ENCODE peak calls at places on chromosomes 12 and 14, in five cellular contexts. One of them, this sample, is unnamed.

GRCh38 chr14:51575225-51576111 is 76.2 kb upstream of the FRMD6 start:
- DNase-seq in upper lobe of left lung: no peak
- DNase-seq in ovary: no peak
- DNase-seq in HepG2: peak; percentile 60
- DNase-seq in IMR-90: peak; percentile 39
- DNase-seq in this sample: no peak

GRCh38 chr12:89333564-89334252 is 18.6 kb downstream of the DUSP6 start:
- DNase-seq in upper lobe of left lung: peak; percentile 67
- DNase-seq in IMR-90: no peak
- DNase-seq in ovary: no peak
- DNase-seq in HepG2: no peak
- DNase-seq in this sample: no peak

GRCh38 chr14:103679351-103679750 is 35.9 kb downstream of the XRCC3 start:
- DNase-seq in IMR-90: no peak
- DNase-seq in HepG2: peak; percentile 6
- DNase-seq in upper lobe of left lung: peak; percentile 70
- DNase-seq in ovary: no peak
- DNase-seq in this sample: peak; percentile 73

GRCh38 chr14:22556021-22556989 is 32.7 kb downstream of the DAD1 start:
- DNase-seq in IMR-90: peak; percentile 89
- DNase-seq in HepG2: no peak
- DNase-seq in upper lobe of left lung: peak; percentile 69
- DNase-seq in ovary: peak; percentile 23
- DNase-seq in this sample: peak; percentile 36

GRCh38 chr12:48998497-48999353 is 450 bp downstream of the DDN start:
- DNase-seq in ovary: no peak
- DNase-seq in HepG2: no peak
- DNase-seq in upper lobe of left lung: no peak
- DNase-seq in IMR-90: peak; percentile 30
- DNase-seq in this sample: no peak

GRCh38 chr12:113261847-113262470 is 40.7 kb downstream of the TPCN1 start:
- DNase-seq in IMR-90: peak; percentile 22
- DNase-seq in ovary: peak; percentile 8
- DNase-seq in HepG2: no peak
- DNase-seq in upper lobe of left lung: no peak
- DNase-seq in this sample: peak; percentile 51

GRCh38 chr12:121050725-121051124 is 11.7 kb upstream of the OASL start:
- DNase-seq in IMR-90: peak; percentile 6
- DNase-seq in HepG2: no peak
- DNase-seq in upper lobe of left lung: no peak
- DNase-seq in ovary: no peak
- DNase-seq in this sample: no peak

GRCh38 chr14:92538412-92539017 is 24.9 kb downstream of the RIN3 start:
- DNase-seq in ovary: no peak
- DNase-seq in IMR-90: no peak
- DNase-seq in HepG2: no peak
- DNase-seq in upper lobe of left lung: no peak
- DNase-seq in this sample: no peak

GRCh38 chr12:177980-178714 is 35.8 kb downstream of the SLC6A12 start:
- DNase-seq in ovary: no peak
- DNase-seq in HepG2: no peak
- DNase-seq in upper lobe of left lung: no peak
- DNase-seq in IMR-90: no peak
- DNase-seq in this sample: no peak

GRCh38 chr12:126389215-126389841 is 1324.1 kb downstream of the AACS start:
- DNase-seq in upper lobe of left lung: no peak
- DNase-seq in IMR-90: no peak
- DNase-seq in ovary: no peak
- DNase-seq in HepG2: no peak
- DNase-seq in this sample: no peak

GRCh38 chr12:4962539-4963486 is 53.1 kb downstream of the KCNA1 start:
- DNase-seq in HepG2: no peak
- DNase-seq in ovary: no peak
- DNase-seq in upper lobe of left lung: no peak
- DNase-seq in IMR-90: no peak
- DNase-seq in this sample: no peak

GRCh38 chr12:49636574-49636973 is 13.2 kb downstream of the PRPF40B start:
- DNase-seq in HepG2: no peak
- DNase-seq in ovary: peak; percentile 66
- DNase-seq in upper lobe of left lung: no peak
- DNase-seq in IMR-90: no peak
- DNase-seq in this sample: no peak

GRCh38 chr12:26874501-26875296 is 41.7 kb upstream of the ITPR2 start:
- DNase-seq in ovary: no peak
- DNase-seq in IMR-90: no peak
- DNase-seq in HepG2: no peak
- DNase-seq in upper lobe of left lung: peak; percentile 21
- DNase-seq in this sample: no peak

GRCh38 chr12:65670775-65671174 is 153.5 kb upstream of the HMGA2 start:
- DNase-seq in IMR-90: peak; percentile 65
- DNase-seq in HepG2: no peak
- DNase-seq in ovary: no peak
- DNase-seq in upper lobe of left lung: no peak
- DNase-seq in this sample: no peak

GRCh38 chr14:77593501-77593911 is 22.9 kb downstream of the SPTLC2 start:
- DNase-seq in HepG2: no peak
- DNase-seq in upper lobe of left lung: no peak
- DNase-seq in ovary: no peak
- DNase-seq in IMR-90: peak; percentile 60
- DNase-seq in this sample: no peak

GRCh38 chr14:36019126-36019525 is 157.4 kb downstream of the PTCSC3 start:
- DNase-seq in HepG2: no peak
- DNase-seq in upper lobe of left lung: no peak
- DNase-seq in ovary: no peak
- DNase-seq in IMR-90: no peak
- DNase-seq in this sample: no peak

GRCh38 chr12:50087995-50088394 is 2.9 kb downstream of the SMARCD1 start:
- DNase-seq in HepG2: peak; percentile 70
- DNase-seq in IMR-90: peak; percentile 85
- DNase-seq in ovary: no peak
- DNase-seq in upper lobe of left lung: no peak
- DNase-seq in this sample: no peak

GRCh38 chr12:120844768-120845449 is 59.2 kb downstream of the SPPL3 start:
- DNase-seq in HepG2: no peak
- DNase-seq in IMR-90: no peak
- DNase-seq in upper lobe of left lung: no peak
- DNase-seq in ovary: no peak
- DNase-seq in this sample: no peak

GRCh38 chr14:81169711-81170103 is 51.1 kb downstream of the GTF2A1 start:
- DNase-seq in ovary: peak; percentile 55
- DNase-seq in HepG2: no peak
- DNase-seq in IMR-90: peak; percentile 7
- DNase-seq in upper lobe of left lung: peak; percentile 80
- DNase-seq in this sample: peak; percentile 58

GRCh38 chr12:94186461-94187237 is 38.3 kb downstream of the PLXNC1 start:
- DNase-seq in upper lobe of left lung: no peak
- DNase-seq in IMR-90: peak; percentile 61
- DNase-seq in HepG2: no peak
- DNase-seq in ovary: peak; percentile 88
- DNase-seq in this sample: peak; percentile 61

GRCh38 chr12:124184456-124184855 is 110.4 kb upstream of the RFLNA start:
- DNase-seq in upper lobe of left lung: no peak
- DNase-seq in IMR-90: no peak
- DNase-seq in ovary: peak; percentile 7
- DNase-seq in HepG2: peak; percentile 6
- DNase-seq in this sample: peak; percentile 62

GRCh38 chr12:25436206-25436912 is 116.7 kb downstream of the LMNTD1 start:
- DNase-seq in HepG2: peak; percentile 49
- DNase-seq in IMR-90: peak; percentile 89
- DNase-seq in ovary: peak; percentile 26
- DNase-seq in upper lobe of left lung: no peak
- DNase-seq in this sample: peak; percentile 28

GRCh38 chr14:72824051-72824450 is 69.8 kb downstream of the DPF3 start:
- DNase-seq in ovary: no peak
- DNase-seq in upper lobe of left lung: no peak
- DNase-seq in HepG2: no peak
- DNase-seq in IMR-90: no peak
- DNase-seq in this sample: no peak

GRCh38 chr12:18141583-18141982 is 51.6 kb upstream of the RERGL start:
- DNase-seq in HepG2: no peak
- DNase-seq in ovary: no peak
- DNase-seq in IMR-90: no peak
- DNase-seq in upper lobe of left lung: no peak
- DNase-seq in this sample: no peak

GRCh38 chr12:79435742-79436141 is 255.0 kb downstream of the PAWR start:
- DNase-seq in IMR-90: no peak
- DNase-seq in HepG2: no peak
- DNase-seq in ovary: no peak
- DNase-seq in upper lobe of left lung: no peak
- DNase-seq in this sample: no peak

GRCh38 chr14:24013654-24014514 is 25.2 kb downstream of the DHRS4L2 start:
- DNase-seq in IMR-90: peak; percentile 71
- DNase-seq in ovary: peak; percentile 30
- DNase-seq in HepG2: peak; percentile 92
- DNase-seq in upper lobe of left lung: peak; percentile 59
- DNase-seq in this sample: peak; percentile 31

GRCh38 chr14:48723841-48724495 is 862.2 kb downstream of the RPS29 start:
- DNase-seq in ovary: no peak
- DNase-seq in IMR-90: peak; percentile 23
- DNase-seq in upper lobe of left lung: no peak
- DNase-seq in HepG2: no peak
- DNase-seq in this sample: no peak

GRCh38 chr12:85278598-85279448 is 1.2 kb upstream of the ALX1 start:
- DNase-seq in upper lobe of left lung: no peak
- DNase-seq in IMR-90: no peak
- DNase-seq in HepG2: no peak
- DNase-seq in ovary: no peak
- DNase-seq in this sample: no peak

GRCh38 chr12:94203181-94203546 is 54.8 kb downstream of the PLXNC1 start:
- DNase-seq in HepG2: no peak
- DNase-seq in upper lobe of left lung: no peak
- DNase-seq in ovary: no peak
- DNase-seq in IMR-90: no peak
- DNase-seq in this sample: no peak

GRCh38 chr12:128842579-128842978 is 10.7 kb upstream of the GLT1D1 start:
- DNase-seq in upper lobe of left lung: no peak
- DNase-seq in HepG2: no peak
- DNase-seq in ovary: no peak
- DNase-seq in IMR-90: no peak
- DNase-seq in this sample: no peak

GRCh38 chr14:75188520-75189267 is 12.3 kb upstream of the TMED10 start:
- DNase-seq in HepG2: no peak
- DNase-seq in IMR-90: no peak
- DNase-seq in upper lobe of left lung: peak; percentile 72
- DNase-seq in ovary: no peak
- DNase-seq in this sample: no peak

GRCh38 chr12:114869091-114869834 is 185.3 kb upstream of the TBX3 start:
- DNase-seq in HepG2: no peak
- DNase-seq in upper lobe of left lung: no peak
- DNase-seq in ovary: no peak
- DNase-seq in IMR-90: peak; percentile 85
- DNase-seq in this sample: no peak

GRCh38 chr14:106681161-106681955 is 1155.0 kb downstream of the TMEM121 start:
- DNase-seq in HepG2: no peak
- DNase-seq in upper lobe of left lung: no peak
- DNase-seq in IMR-90: no peak
- DNase-seq in ovary: no peak
- DNase-seq in this sample: no peak
- TF ChIP-seq CTCF in HepG2: peak; percentile 11
- TF ChIP-seq CTCF in upper lobe of left lung: no peak
- TF ChIP-seq CTCF in IMR-90: no peak
- TF ChIP-seq CTCF in ovary: no peak
- TF ChIP-seq CTCF in this sample: no peak

DNA sequence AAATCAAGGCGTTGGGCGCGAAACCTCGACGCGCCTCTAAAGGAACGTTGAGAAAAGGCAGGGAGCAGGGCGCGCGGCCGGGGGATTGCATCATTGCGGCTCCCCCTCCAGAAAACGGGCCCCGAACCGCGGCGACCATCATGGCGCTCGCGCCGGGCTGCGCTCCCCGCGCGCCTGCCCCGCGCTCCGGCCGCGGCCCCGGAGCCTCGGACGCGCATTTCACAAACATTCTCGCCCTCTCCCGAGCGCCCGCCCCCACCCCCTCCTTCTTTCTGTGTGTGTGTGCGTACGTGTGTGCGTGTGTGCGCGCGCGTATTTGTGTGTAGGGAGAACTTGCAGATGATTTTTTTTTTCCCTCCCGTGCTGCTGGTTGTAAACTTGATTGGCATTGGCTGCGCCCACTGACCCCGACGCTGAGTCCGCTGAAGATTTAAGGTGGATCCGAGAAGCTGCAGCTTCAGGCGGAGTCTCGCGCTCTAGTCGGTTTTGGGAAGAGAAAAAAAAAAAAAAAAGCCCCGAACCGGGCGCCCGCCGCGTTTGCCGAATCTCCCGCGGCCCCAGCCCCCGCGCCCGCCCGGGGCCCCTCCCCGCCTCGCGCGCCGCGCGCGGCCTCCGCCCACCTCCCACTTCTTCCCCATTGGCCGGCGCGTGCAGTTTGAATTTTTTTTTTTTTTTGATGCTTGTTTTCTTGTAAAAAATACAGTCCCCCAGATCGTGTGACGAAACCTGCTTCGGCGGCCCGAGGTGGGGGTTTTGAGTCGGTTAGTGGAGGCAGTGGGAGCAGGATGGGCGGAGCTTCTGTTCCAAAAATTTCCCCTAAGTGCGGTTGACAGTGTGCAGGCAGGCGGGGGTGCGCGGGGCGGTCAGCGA is 8.2 kb downstream of the CDKN1B start:
- DNase-seq in IMR-90: peak; percentile 100
- DNase-seq in HepG2: peak; percentile 97
- DNase-seq in upper lobe of left lung: peak; percentile 96
- DNase-seq in ovary: peak; percentile 92
- DNase-seq in this sample: peak; percentile 94
- TF ChIP-seq POLR2A in IMR-90: peak; percentile 71
- TF ChIP-seq POLR2A in HepG2: peak; percentile 65
- TF ChIP-seq POLR2A in upper lobe of left lung: peak; percentile 75
- TF ChIP-seq POLR2A in ovary: peak; percentile 87
- TF ChIP-seq POLR2A in this sample: no peak

GRCh38 chr14:105013150-105013787 is 7.6 kb downstream of the CDCA4 start:
- DNase-seq in upper lobe of left lung: no peak
- DNase-seq in IMR-90: peak; percentile 10
- DNase-seq in HepG2: no peak
- DNase-seq in ovary: no peak
- DNase-seq in this sample: peak; percentile 79
- H3K36me3 ChIP-seq in upper lobe of left lung: peaks cover 26% of the 10 kb centered on the region
- H3K36me3 ChIP-seq in IMR-90: peaks cover 24% of the 10 kb centered on the region
- H3K36me3 ChIP-seq in HepG2: peaks cover 33% of the 10 kb centered on the region
- H3K36me3 ChIP-seq in ovary: no peaks in the 10 kb centered on the region
- H3K36me3 ChIP-seq in this sample: peaks cover 13% of the 10 kb centered on the region

GRCh38 chr14:105184461-105184860 is 3.3 kb upstream of the NUDT14 start:
- DNase-seq in upper lobe of left lung: no peak
- DNase-seq in ovary: no peak
- DNase-seq in HepG2: no peak
- DNase-seq in IMR-90: no peak
- DNase-seq in this sample: no peak

GRCh38 chr14:105187116-105187515 is 6.0 kb upstream of the NUDT14 start:
- DNase-seq in HepG2: no peak
- DNase-seq in IMR-90: no peak
- DNase-seq in ovary: no peak
- DNase-seq in upper lobe of left lung: peak; percentile 71
- DNase-seq in this sample: no peak

GRCh38 chr14:105185973-105186372 is 4.9 kb upstream of the NUDT14 start:
- DNase-seq in upper lobe of left lung: no peak
- DNase-seq in IMR-90: no peak
- DNase-seq in HepG2: no peak
- DNase-seq in ovary: no peak
- DNase-seq in this sample: no peak

GRCh38 chr14:105185001-105185400 is 3.9 kb upstream of the NUDT14 start:
- DNase-seq in IMR-90: no peak
- DNase-seq in ovary: no peak
- DNase-seq in HepG2: no peak
- DNase-seq in upper lobe of left lung: no peak
- DNase-seq in this sample: no peak

GRCh38 chr14:105187935-105188524 is 6.9 kb upstream of the NUDT14 start:
- DNase-seq in HepG2: no peak
- DNase-seq in ovary: no peak
- DNase-seq in upper lobe of left lung: peak; percentile 63
- DNase-seq in IMR-90: no peak
- DNase-seq in this sample: no peak
- TF ChIP-seq CTCF in HepG2: peak; percentile 58
- TF ChIP-seq CTCF in ovary: no peak
- TF ChIP-seq CTCF in upper lobe of left lung: no peak
- TF ChIP-seq CTCF in IMR-90: no peak
- TF ChIP-seq CTCF in this sample: no peak

This sample was measured in thyroid gland.